ENCODE peak calls at places on chromosomes 7 and 10, in nine cellular contexts. D, Z, A, F, U, R, Q, G and I are unnamed samples.

GRCh38 chr10:129259128-129259527 is 207.9 kb upstream of the MGMT start:
- DNase-seq in F (no peak), Z (no peak), R (no peak), U (no peak), Q (no peak), G (no peak), D (no peak), A (no peak), I (no peak)

GRCh38 chr10:80506189-80506575 is 31.5 kb upstream of the SH2D4B start:
- DNase-seq in A (no peak), F (no peak), Q (no peak), G (peak; percentile 78), R (peak; percentile 92), U (no peak), Z (no peak), D (no peak), I (peak; percentile 42)

GRCh38 chr10:59907918-59908807 is 1.8 kb upstream of the CCDC6 start:
- DNase-seq in Q (peak; percentile 86), D (peak; percentile 50), R (no peak), A (peak; percentile 26), F (no peak), G (peak; percentile 96), Z (peak; percentile 71), U (no peak), I (peak; percentile 62)

GRCh38 chr10:50538473-50539398 is 85.0 kb downstream of the SGMS1 start:
- DNase-seq in D (no peak), Z (no peak), A (peak; percentile 70), U (no peak), G (no peak), Q (no peak), F (peak; percentile 28), R (no peak), I (no peak)

GRCh38 chr7:128881458-128882125 is 18.9 kb downstream of the ATP6V1F start:
- DNase-seq in A (no peak), Z (no peak), Q (no peak), R (no peak), U (no peak), F (no peak), D (peak; percentile 21), G (no peak), I (no peak)

GRCh38 chr10:3159160-3159559 is 13.4 kb downstream of the PITRM1 start:
- DNase-seq in A (no peak), G (no peak), U (no peak), F (no peak), Q (no peak), R (no peak), D (no peak), Z (no peak), I (no peak)

GRCh38 chr7:16344927-16345326 is 76.4 kb downstream of the CRPPA start:
- DNase-seq in F (no peak), R (no peak), A (no peak), U (no peak), Z (no peak), D (no peak), Q (no peak), G (no peak), I (no peak)

GRCh38 chr7:13602036-13602435 is 387.4 kb downstream of the ETV1 start:
- DNase-seq in Q (no peak), A (no peak), D (no peak), F (no peak), R (no peak), Z (no peak), U (no peak), G (no peak), I (no peak)

GRCh38 chr7:91636129-91636724 is 244.3 kb downstream of the MTERF1 start:
- DNase-seq in U (peak; percentile 57), R (no peak), F (no peak), Z (peak; percentile 5), A (no peak), G (peak; percentile 23), D (no peak), Q (peak; percentile 61), I (no peak)